ENCODE peak calls at places on chromosomes 2 and 18, in four cellular contexts. U, V, S and Z are unnamed samples. For H3K9me3, the result is how much of the 10 kb centered on the place peaks cover.

GRCh38 chr18:54829856-54830255 is 1.6 kb downstream of the RAB27B start:
- DNase-seq in U (no peak), V (no peak), S (no peak), Z (no peak)

GRCh38 chr2:26605195-26605968 is 35.8 kb downstream of the CIB4 start:
- DNase-seq in U (no peak), V (no peak), S (no peak), Z (peak)

GRCh38 chr18:45771587-45771986 is 47.6 kb downstream of the SLC14A1 start:
- DNase-seq in U (no peak), V (no peak), S (no peak), Z (peak)

GRCh38 chr2:237879058-237879430 is 19.6 kb downstream of the RAMP1 start:
- DNase-seq in U (no peak), V (no peak), S (no peak), Z (peak)

GRCh38 chr2:120817136-120817955 is 81.7 kb downstream of the GLI2 start:
- DNase-seq in U (peak), V (no peak), S (no peak), Z (no peak)

GRCh38 chr2:177383935-177384334 is 8.6 kb upstream of the AGPS start:
- DNase-seq in U (no peak), V (no peak), S (no peak), Z (no peak)

GRCh38 chr18:65567372-65567771 is 183.4 kb upstream of the CDH7 start:
- DNase-seq in U (no peak), V (no peak), S (no peak), Z (no peak)

GRCh38 chr2:176132397-176133086 is 3.0 kb downstream of the HOXD8 start:
- DNase-seq in U (no peak), V (no peak), S (no peak), Z (peak)

GRCh38 chr2:48530033-48530804 is at the start of gene STON1:
- DNase-seq in U (peak), V (no peak), S (no peak), Z (peak)

GRCh38 chr2:238584617-238585016 is 157.9 kb downstream of the ASB1 start:
- DNase-seq in U (no peak), V (no peak), S (no peak), Z (no peak)

DNA sequence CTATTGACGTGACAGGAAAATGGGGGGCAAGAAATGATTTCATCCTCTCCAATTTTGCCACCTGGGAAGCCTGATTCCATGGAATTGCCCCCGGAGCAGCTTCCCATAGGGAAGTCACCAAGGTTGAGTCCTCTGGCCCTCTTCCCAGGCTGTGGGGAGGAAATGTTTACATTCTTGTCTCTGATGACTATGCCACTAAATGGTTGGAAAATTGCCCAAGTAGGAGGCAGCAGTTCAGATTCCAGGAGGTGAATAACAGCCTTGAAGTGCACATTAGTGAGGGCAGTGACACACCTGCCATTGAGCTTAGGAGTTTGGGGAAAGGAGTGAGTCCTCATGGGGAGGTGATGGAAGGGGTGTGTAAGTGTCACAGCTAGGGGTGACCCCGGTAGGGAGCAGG is 449.2 kb upstream of the DCC start:
- DNase-seq in U (no peak), V (no peak), S (no peak), Z (no peak)
- H3K9me3 ChIP-seq in U (under half), V (under half), S (under half), Z (under half)

GRCh38 chr2:5020451-5020850 is 671.7 kb upstream of the SOX11 start:
- DNase-seq in U (no peak), V (no peak), S (no peak), Z (no peak)
- H3K9me3 ChIP-seq in U (under half), V (under half), S (under half), Z (under half)

GRCh38 chr2:162106746-162107145 is 32.7 kb upstream of the DPP4 start:
- DNase-seq in U (no peak), V (no peak), S (no peak), Z (no peak)

GRCh38 chr2:162107361-162107901 is 33.4 kb upstream of the DPP4 start:
- DNase-seq in U (no peak), V (no peak), S (no peak), Z (no peak)

GRCh38 chr2:162103443-162104009 is 29.5 kb upstream of the DPP4 start:
- DNase-seq in U (no peak), V (no peak), S (no peak), Z (peak)

GRCh38 chr2:162100579-162100978 is 26.6 kb upstream of the DPP4 start:
- DNase-seq in U (no peak), V (no peak), S (no peak), Z (no peak)

GRCh38 chr2:162106146-162106551 is 32.1 kb upstream of the DPP4 start:
- DNase-seq in U (no peak), V (no peak), S (no peak), Z (peak)
- H3K9me3 ChIP-seq in U (under half), V (under half), S (under half), Z (under half)

DNA sequence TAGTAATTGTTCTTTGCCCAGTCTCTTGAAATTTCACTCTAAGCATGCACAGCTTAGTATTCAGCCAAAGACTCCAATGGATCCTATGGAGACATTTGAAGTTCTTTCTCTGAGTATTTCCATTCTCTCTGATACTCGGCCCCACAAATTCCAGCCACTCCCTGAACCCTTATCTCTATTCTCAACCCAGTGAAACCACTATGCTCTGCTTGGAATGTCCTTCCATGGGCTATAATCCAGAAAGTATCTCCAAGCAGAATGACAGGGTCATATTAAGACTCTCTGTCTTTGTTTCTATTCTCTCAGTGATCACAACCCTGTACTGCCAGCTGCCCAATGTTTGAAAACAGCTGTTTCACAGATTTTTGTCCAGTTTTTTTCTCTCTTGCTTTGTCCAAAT is 22.0 kb downstream of the CHMP3 start:
- DNase-seq in U (no peak), V (no peak), S (no peak), Z (peak)
- H3K9me3 ChIP-seq in U (under half), V (under half), S (under half), Z (under half)